ENCODE peak calls at places on chromosomes 13 and 19, in six cellular contexts. H is nephron progenitor cell; G is stimulated activated naive CD4-positive, alpha-beta T cell; A is stimulated activated CD4-positive, alpha-beta T cell treated with anti-CD3 and anti-CD28 coated beads, Interleukin-4, amount 100 ng/mL, for 48 hours; Q is glutamatergic neuron; B is GM23248. T is an unnamed sample.

GRCh38 chr19:44746616-44746945 is 1.9 kb upstream of the BCL3 start:
- DNase-seq in A (no peak), Q (no peak), G (no peak), B (no peak), H (no peak), T (no peak)

GRCh38 chr19:49896863-49897621 is at the start of gene IL4I1:
- DNase-seq in H (no peak), A (peak; percentile 50), G (peak; percentile 27), Q (no peak), B (peak; percentile 28), T (peak; percentile 95)

GRCh38 chr13:106619688-106620555 is 52.0 kb upstream of the ARGLU1 start:
- DNase-seq in Q (no peak), H (peak; percentile 36), B (peak; percentile 83), G (peak; percentile 38), A (peak; percentile 11), T (peak; percentile 68)

GRCh38 chr19:4267101-4267900 is 11.8 kb upstream of the SHD start:
- DNase-seq in H (peak; percentile 80), G (peak; percentile 62), A (peak; percentile 50), Q (peak; percentile 76), B (peak; percentile 49), T (peak; percentile 40)

GRCh38 chr19:53471916-53472315 is 4.4 kb downstream of the ZNF813 start:
- DNase-seq in B (no peak), A (no peak), H (no peak), Q (no peak), G (no peak), T (no peak)

GRCh38 chr13:73162912-73163911 is 104.4 kb downstream of the KLF5 start:
- DNase-seq in A (no peak), Q (no peak), B (peak; percentile 17), G (no peak), H (no peak), T (peak; percentile 59)

GRCh38 chr13:27635256-27635655 is 13.6 kb downstream of the POLR1D start:
- DNase-seq in H (no peak), B (no peak), G (no peak), Q (no peak), A (no peak), T (no peak)

GRCh38 chr19:50729894-50730293 is 6.7 kb downstream of the CLEC11A start:
- DNase-seq in Q (no peak), H (no peak), G (no peak), B (no peak), A (no peak), T (no peak)

GRCh38 chr19:9139609-9140158 is 513 bp upstream of the ZNF317 start:
- DNase-seq in G (no peak), Q (no peak), H (no peak), B (peak; percentile 13), A (no peak), T (no peak)

GRCh38 chr13:94318418-94318817 is 161.1 kb downstream of the DCT start:
- DNase-seq in H (no peak), B (peak; percentile 30), A (no peak), Q (no peak), G (no peak), T (no peak)

GRCh38 chr19:2648528-2648937 is 54.0 kb downstream of the GNG7 start:
- DNase-seq in B (peak; percentile 83), H (peak; percentile 80), Q (peak; percentile 81), A (peak; percentile 65), G (peak; percentile 78), T (peak; percentile 73)

GRCh38 chr13:27261376-27261775 is 9.3 kb upstream of the RASL11A start:
- DNase-seq in B (no peak), Q (no peak), A (no peak), H (no peak), G (peak; percentile 13), T (peak; percentile 13)

GRCh38 chr19:35135389-35135909 is 590 bp upstream of the LGI4 start:
- DNase-seq in Q (peak; percentile 93), G (peak; percentile 48), H (peak; percentile 93), B (peak; percentile 67), A (peak; percentile 61), T (peak; percentile 55)

GRCh38 chr19:52748336-52748950 is 13.6 kb upstream of the ZNF611 start:
- DNase-seq in B (peak; percentile 69), G (peak; percentile 37), Q (no peak), A (no peak), H (no peak), T (peak; percentile 53)

GRCh38 chr13:95643814-95644598 is 500 bp downstream of the DZIP1 start:
- DNase-seq in G (no peak), Q (peak; percentile 73), H (no peak), A (no peak), B (peak; percentile 74), T (peak; percentile 45)

GRCh38 chr13:113886561-113887112 is 22.8 kb upstream of the GAS6 start:
- DNase-seq in Q (no peak), A (no peak), G (no peak), H (no peak), B (no peak), T (no peak)

GRCh38 chr19:10553943-10554381 is 10.3 kb downstream of the ATG4D start:
- DNase-seq in H (no peak), B (no peak), Q (no peak), G (peak; percentile 70), A (no peak), T (no peak)

GRCh38 chr13:108663710-108664109 is 34.3 kb downstream of the MYO16 start:
- DNase-seq in A (no peak), G (no peak), H (no peak), Q (no peak), B (no peak), T (no peak)

GRCh38 chr19:30024091-30024490 is 82.1 kb downstream of the URI1 start:
- DNase-seq in G (no peak), B (no peak), Q (no peak), A (no peak), H (no peak), T (no peak)

GRCh38 chr19:21322528-21322927 is 6.7 kb downstream of the ZNF708 start:
- DNase-seq in Q (no peak), B (peak; percentile 78), G (no peak), H (no peak), A (no peak), T (no peak)

GRCh38 chr13:32639502-32640105 is 53.4 kb downstream of the PDS5B start:
- DNase-seq in G (peak; percentile 36), Q (peak; percentile 19), A (no peak), H (peak; percentile 21), B (peak; percentile 80), T (peak; percentile 60)

GRCh38 chr13:52459668-52460067 is 4.4 kb downstream of the CKAP2 start:
- DNase-seq in A (no peak), H (no peak), Q (no peak), B (peak; percentile 75), G (no peak), T (peak; percentile 50)

GRCh38 chr19:12628040-12629022 is 17.6 kb downstream of the ZNF791 start:
- DNase-seq in H (no peak), B (no peak), Q (no peak), A (no peak), G (no peak), T (no peak)

GRCh38 chr19:7533281-7533819 is 2.2 kb upstream of the PNPLA6 start:
- DNase-seq in H (no peak), A (no peak), G (no peak), B (peak; percentile 85), Q (peak; percentile 52), T (no peak)

GRCh38 chr13:23500858-23501257 is 67.4 kb upstream of the SACS start:
- DNase-seq in H (no peak), G (no peak), B (peak; percentile 92), Q (no peak), A (no peak), T (peak; percentile 84)

GRCh38 chr13:28392896-28393295 is 102.0 kb downstream of the FLT1 start:
- DNase-seq in G (no peak), Q (no peak), B (peak; percentile 33), H (no peak), A (no peak), T (no peak)

GRCh38 chr13:75704942-75705320 is 68.8 kb downstream of the LMO7 start:
- DNase-seq in H (no peak), G (no peak), Q (no peak), B (no peak), A (no peak), T (peak; percentile 62)

GRCh38 chr13:98839826-98840769 is 87.6 kb upstream of the SLC15A1 start:
- DNase-seq in B (peak; percentile 81), G (peak; percentile 16), H (peak; percentile 76), A (peak; percentile 36), Q (peak; percentile 77), T (peak; percentile 71)

GRCh38 chr19:48994035-48994386 is 324 bp downstream of the RUVBL2 start:
- DNase-seq in Q (no peak), H (no peak), A (no peak), G (no peak), B (peak; percentile 55), T (no peak)

GRCh38 chr13:48489003-48489402 is 43.9 kb downstream of the RCBTB2 start:
- DNase-seq in H (no peak), Q (no peak), G (no peak), A (no peak), B (no peak), T (no peak)

GRCh38 chr19:31261651-31262331 is 87.4 kb downstream of the TSHZ3 start:
- DNase-seq in G (no peak), Q (no peak), A (no peak), H (no peak), B (peak; percentile 17), T (no peak)

GRCh38 chr13:74930402-74931165 is 551.4 kb downstream of the TBC1D4 start:
- DNase-seq in A (no peak), Q (no peak), B (peak; percentile 88), G (no peak), H (no peak), T (peak; percentile 85)

T was measured in kidney tubule cell.